ENCODE peak calls at places on chromosomes 1 and 21, in ten cellular contexts. I is Karpas-422; Y is uterus; G is GM23248; A is right atrium auricular region; K is heart right ventricle; J is right lobe of liver; N is endodermal cell; V is CD8-positive, alpha-beta memory T cell; R is mesenchymal stem cell. D is an unnamed sample. For H3K4me1, the result is how much of the 10 kb centered on the place peaks cover.

GRCh38 chr21:31201548-31201947 is 142.5 kb downstream of the TIAM1 start:
- DNase-seq in I (peak), Y (no peak), G (peak), A (peak), K (peak), J (no peak), N (no peak), V (no peak), R (no peak), D (no peak)

GRCh38 chr1:32464716-32465540 is at the start of gene ZBTB8B:
- DNase-seq in I (no peak), Y (peak), G (no peak), A (no peak), K (peak), J (peak), N (peak), V (peak), R (peak), D (no peak)

GRCh38 chr1:56569661-56570060 is 9.7 kb downstream of the PLPP3 start:
- DNase-seq in I (no peak), Y (no peak), G (no peak), A (no peak), K (no peak), J (no peak), N (no peak), V (no peak), R (no peak), D (no peak)

GRCh38 chr1:14613915-14614314 is 15.4 kb downstream of the KAZN start:
- DNase-seq in I (no peak), Y (no peak), G (no peak), A (no peak), K (no peak), J (no peak), N (no peak), V (no peak), R (no peak), D (no peak)

GRCh38 chr1:23524716-23525401 is 6.2 kb downstream of the E2F2 start:
- DNase-seq in I (no peak), Y (no peak), G (no peak), A (no peak), K (no peak), J (peak), N (no peak), V (peak), R (no peak), D (peak)

GRCh38 chr1:8133657-8134430 is 107.7 kb upstream of the ERRFI1 start:
- DNase-seq in I (no peak), Y (peak), G (peak), A (peak), K (peak), J (peak), N (no peak), V (no peak), R (peak), D (no peak)

GRCh38 chr1:208835082-208835467 is 590.9 kb upstream of the PLXNA2 start:
- DNase-seq in I (no peak), Y (no peak), G (no peak), A (no peak), K (no peak), J (no peak), N (no peak), V (no peak), R (no peak), D (no peak)

GRCh38 chr1:209618756-209619420 is 33.3 kb downstream of the LAMB3 start:
- DNase-seq in I (no peak), Y (no peak), G (peak), A (no peak), K (peak), J (no peak), N (no peak), V (no peak), R (no peak), D (no peak)

GRCh38 chr1:114219247-114219872 is 65.7 kb upstream of the SYT6 start:
- DNase-seq in I (no peak), Y (no peak), G (peak), A (no peak), K (no peak), J (no peak), N (peak), V (no peak), R (peak), D (no peak)

DNA sequence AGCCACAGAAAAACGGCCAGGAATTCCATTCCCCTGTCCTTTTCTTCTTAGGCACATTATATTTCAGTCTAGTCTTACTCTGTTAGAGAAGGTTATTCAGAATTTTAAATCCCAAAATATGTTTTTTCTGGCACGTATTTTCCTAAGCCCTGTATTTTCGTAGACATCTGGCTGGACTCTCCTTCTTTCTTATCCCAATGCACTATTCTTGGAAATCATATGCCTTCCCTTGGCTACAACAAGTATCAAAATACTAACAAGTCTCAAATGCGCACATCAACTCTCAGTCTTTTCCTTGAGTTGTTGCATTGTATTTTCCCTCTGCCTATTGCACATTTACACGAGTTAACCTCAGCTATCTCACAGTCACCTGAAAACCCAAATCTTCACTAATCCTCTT is 96.2 kb downstream of the DPYD start:
- DNase-seq in I (no peak), Y (no peak), G (no peak), A (no peak), K (no peak), J (no peak), N (no peak), V (no peak), R (no peak), D (no peak)
- H3K4me1 ChIP-seq in I (half or more), Y (under half), G (under half), A (under half), K (under half), J (under half), N (under half), V (under half), R (under half), D (under half)

DNA sequence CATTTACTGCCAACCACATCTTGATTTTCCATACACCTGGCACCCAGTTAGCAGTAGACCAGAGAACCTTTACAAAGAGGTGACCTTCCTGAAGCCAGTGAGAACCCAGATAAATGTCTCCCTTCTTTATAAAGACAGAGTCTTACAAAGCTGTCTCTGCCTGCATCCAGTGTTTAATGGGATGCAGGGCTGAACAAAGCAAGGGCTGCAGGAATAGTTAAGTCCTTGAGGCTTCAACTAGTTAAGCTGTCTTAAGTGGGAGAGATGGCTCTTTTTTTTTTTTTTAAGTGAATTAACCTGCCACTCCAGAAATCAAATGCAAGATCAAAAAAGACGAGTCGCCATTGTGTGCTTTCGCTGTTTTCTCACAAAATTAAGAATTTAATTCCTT is 1.5 kb downstream of the AHCYL1 start:
- DNase-seq in I (no peak), Y (no peak), G (no peak), A (no peak), K (no peak), J (no peak), N (no peak), V (no peak), R (no peak), D (no peak)
- H3K4me1 ChIP-seq in I (under half), Y (under half), G (under half), A (under half), K (half or more), J (under half), N (under half), V (under half), R (under half), D (under half)

DNA sequence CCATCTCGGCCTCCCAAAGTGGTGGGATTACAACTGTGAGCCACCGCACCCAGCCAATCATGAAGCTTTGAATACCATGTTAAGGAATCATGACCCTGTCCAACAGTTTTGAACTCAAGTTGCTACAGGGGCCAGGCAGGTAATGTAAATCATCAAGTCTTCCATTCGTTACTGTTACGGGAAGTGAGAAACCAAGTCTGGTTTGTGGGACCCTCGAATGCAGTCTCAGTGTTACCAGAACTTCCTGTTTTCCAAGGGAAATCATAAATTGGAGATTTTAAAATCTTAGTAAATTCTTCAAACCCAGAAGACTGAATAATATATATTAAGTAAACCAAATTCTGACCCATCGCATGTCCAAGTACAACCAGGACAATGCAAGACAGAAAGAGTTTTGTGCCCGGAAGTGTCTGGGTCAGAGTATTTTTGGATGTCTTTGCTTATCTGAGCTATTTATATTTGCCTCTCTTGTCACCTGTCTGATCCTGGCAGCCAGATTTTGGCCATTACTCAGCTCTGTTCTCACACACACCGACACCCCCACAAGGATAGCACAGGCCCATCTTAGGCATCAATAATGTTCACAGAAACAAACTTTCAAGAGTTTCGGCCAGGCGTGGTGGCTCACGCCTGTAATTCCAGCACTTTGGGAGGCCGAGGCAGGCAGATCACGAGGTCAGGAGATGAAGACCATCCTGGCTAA is 8.8 kb downstream of the ATP5IF1 start:
- DNase-seq in I (peak), Y (no peak), G (no peak), A (no peak), K (peak), J (no peak), N (no peak), V (no peak), R (no peak), D (peak)
- H3K4me1 ChIP-seq in I (under half), Y (under half), G (under half), A (under half), K (half or more), J (under half), N (under half), V (half or more), R (under half), D (half or more)

GRCh38 chr1:54986532-54986931 is 6.1 kb downstream of the TMEM61 start:
- DNase-seq in I (no peak), Y (no peak), G (no peak), A (no peak), K (no peak), J (no peak), N (no peak), V (no peak), R (no peak), D (no peak)

GRCh38 chr1:54986025-54986424 is 5.6 kb downstream of the TMEM61 start:
- DNase-seq in I (no peak), Y (no peak), G (no peak), A (no peak), K (no peak), J (no peak), N (no peak), V (no peak), R (no peak), D (no peak)

GRCh38 chr1:54989473-54989872 is 9.0 kb downstream of the TMEM61 start:
- DNase-seq in I (no peak), Y (no peak), G (no peak), A (no peak), K (no peak), J (no peak), N (no peak), V (no peak), R (no peak), D (no peak)

GRCh38 chr1:54988975-54989374 is 8.5 kb downstream of the TMEM61 start:
- DNase-seq in I (no peak), Y (no peak), G (no peak), A (no peak), K (no peak), J (no peak), N (no peak), V (no peak), R (no peak), D (no peak)

DNA sequence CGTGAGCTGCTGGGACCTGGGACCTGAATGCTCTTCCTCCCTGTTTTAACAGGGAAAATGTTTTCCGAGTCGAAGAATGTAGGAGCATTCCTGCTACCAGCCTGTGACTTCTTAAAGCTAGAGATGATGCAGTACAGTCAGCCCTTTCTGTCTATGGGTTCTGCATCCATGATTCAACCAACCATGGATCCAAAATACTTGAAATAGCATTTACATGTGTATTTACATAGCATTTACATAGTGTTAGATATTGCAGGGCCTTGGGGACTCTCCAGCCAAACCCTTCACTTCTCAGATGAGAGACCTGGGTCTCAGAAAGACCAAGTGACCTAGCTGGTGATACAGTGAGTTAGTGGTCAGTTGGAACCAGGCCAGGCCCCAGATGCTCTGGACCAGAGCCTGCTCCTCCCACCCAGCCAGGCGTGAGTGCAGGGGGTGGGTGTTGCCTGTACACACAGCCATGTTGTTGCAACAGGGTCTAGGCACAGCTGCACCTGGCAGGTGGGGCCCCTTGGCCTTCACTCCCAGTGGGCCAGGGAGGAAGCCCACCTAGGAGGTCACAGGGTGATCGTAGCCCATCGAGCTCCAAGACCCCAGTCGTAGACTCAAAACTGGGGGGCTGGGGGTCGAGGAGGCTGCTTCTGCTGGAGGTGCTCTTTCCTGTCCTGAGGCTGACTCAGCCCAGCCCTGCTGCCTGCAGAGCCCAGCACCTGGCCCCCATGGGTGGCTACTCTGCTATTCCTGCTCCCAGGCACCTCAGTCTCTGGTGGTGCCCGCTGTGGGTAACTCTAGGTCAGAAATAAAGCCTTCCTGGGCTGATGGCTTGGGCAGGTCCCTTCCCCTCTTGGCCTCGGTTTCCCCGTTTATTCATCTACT is 7.6 kb downstream of the TMEM61 start:
- DNase-seq in I (peak), Y (no peak), G (peak), A (no peak), K (no peak), J (no peak), N (no peak), V (no peak), R (peak), D (no peak)
- H3K4me1 ChIP-seq in I (under half), Y (under half), G (under half), A (under half), K (under half), J (under half), N (under half), V (under half), R (under half), D (under half)

DNA sequence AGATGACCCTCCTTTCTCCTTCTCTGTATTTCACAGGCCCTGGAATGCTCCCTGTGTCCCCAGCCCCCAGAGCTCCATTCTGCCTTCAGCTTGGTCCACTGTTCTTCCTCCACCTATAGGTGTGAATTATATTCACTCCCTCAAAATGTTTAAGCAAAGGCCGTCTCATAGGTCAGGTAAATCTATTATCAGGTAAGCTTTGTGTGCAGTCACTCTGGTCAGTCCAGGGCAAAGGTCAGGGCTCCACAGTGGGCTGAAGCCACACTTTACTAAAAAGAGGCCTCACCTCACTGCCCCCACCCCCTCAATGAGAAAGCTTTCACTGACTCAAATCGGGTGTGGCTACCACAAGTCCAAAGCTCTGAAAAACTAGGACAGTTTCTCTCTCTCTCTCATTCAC is 65.9 kb downstream of the DNTTIP2 start:
- DNase-seq in I (no peak), Y (no peak), G (peak), A (no peak), K (no peak), J (no peak), N (no peak), V (no peak), R (no peak), D (no peak)
- H3K4me1 ChIP-seq in I (under half), Y (under half), G (half or more), A (under half), K (under half), J (under half), N (under half), V (under half), R (under half), D (under half)

DNA sequence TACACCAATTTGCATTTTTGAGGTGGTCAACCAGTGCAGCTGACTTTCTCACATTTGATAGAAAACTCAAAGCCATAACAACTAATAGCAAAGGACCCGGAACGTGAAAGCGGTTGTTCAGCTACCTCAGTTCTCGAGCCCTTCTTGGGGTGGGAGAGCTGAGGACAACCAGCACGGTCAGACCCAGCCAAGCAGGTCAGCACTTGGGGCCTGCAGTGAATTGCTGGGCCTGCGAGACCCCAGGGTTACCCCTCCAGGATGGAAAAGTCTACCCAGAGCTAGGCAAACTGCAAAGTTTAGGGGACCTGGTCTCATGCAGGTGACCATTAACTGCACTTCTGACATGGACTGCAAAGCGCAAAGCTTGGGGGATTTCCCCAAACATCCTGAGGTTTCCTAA is 23.8 kb upstream of the AJAP1 start:
- DNase-seq in I (no peak), Y (no peak), G (no peak), A (no peak), K (no peak), J (no peak), N (no peak), V (no peak), R (no peak), D (no peak)
- H3K4me1 ChIP-seq in I (under half), Y (under half), G (under half), A (under half), K (under half), J (under half), N (under half), V (under half), R (under half), D (under half)

GRCh38 chr1:18653375-18653774 is 22.7 kb downstream of the PAX7 start:
- DNase-seq in I (no peak), Y (no peak), G (no peak), A (no peak), K (no peak), J (no peak), N (no peak), V (no peak), R (no peak), D (no peak)

GRCh38 chr1:18651727-18652126 is 21.1 kb downstream of the PAX7 start:
- DNase-seq in I (no peak), Y (no peak), G (no peak), A (no peak), K (no peak), J (no peak), N (peak), V (no peak), R (no peak), D (peak)

GRCh38 chr1:18654599-18654998 is 24.0 kb downstream of the PAX7 start:
- DNase-seq in I (no peak), Y (no peak), G (no peak), A (no peak), K (no peak), J (no peak), N (no peak), V (no peak), R (no peak), D (no peak)

GRCh38 chr1:18652791-18653190 is 22.1 kb downstream of the PAX7 start:
- DNase-seq in I (no peak), Y (no peak), G (no peak), A (no peak), K (no peak), J (no peak), N (no peak), V (no peak), R (no peak), D (no peak)

GRCh38 chr1:18653922-18654321 is 23.3 kb downstream of the PAX7 start:
- DNase-seq in I (no peak), Y (no peak), G (no peak), A (no peak), K (no peak), J (no peak), N (no peak), V (no peak), R (no peak), D (no peak)
- H3K4me1 ChIP-seq in I (under half), Y (under half), G (under half), A (under half), K (under half), J (under half), N (under half), V (half or more), R (under half), D (half or more)

GRCh38 chr1:39163469-39163868 is 41.0 kb upstream of the MACF1 start:
- DNase-seq in I (no peak), Y (no peak), G (no peak), A (no peak), K (no peak), J (no peak), N (no peak), V (no peak), R (no peak), D (no peak)
- H3K4me1 ChIP-seq in I (under half), Y (under half), G (under half), A (under half), K (half or more), J (under half), N (under half), V (under half), R (under half), D (under half)

DNA sequence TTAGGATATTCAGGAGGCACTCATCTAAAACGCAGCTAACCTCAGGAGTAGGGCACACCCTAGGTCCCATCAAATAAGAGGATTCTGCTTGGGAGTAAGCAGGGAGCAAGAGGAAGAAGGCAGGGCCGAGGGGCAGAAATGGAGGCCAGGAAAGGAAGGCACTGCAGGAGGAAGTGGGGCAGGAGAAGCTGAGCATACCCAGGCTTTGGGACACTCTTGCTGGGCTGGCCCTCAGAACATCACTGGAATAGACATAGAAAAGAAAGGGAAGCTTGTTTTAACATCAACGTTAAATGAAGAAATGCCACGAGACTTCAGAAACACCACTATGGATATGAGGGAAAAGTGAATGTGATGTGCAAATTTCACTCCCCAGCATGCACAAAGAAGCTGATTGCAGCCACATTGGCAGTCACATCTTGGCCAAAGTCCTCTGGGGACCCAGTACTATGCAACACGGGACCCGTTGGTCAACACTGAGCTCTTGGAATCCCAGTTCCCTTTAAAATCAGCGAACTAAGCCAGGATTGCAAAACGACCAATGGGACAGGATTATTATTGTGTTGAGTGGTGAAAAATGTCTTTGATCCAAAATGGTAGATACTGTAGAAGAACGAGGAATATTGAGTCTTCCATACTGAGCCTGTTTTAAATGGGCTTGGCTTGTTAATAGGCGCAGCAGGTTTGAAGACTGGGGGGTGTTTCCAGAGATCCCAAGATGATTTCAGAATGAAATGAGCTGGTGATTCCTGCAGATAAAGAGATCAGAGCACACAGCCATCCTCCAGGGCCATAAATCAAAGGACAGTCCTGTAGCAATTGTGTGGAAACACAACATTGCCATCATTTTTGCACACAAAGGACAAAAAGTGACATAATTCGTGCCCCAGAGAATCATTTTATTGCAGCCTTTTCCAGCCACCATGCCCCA is 152.4 kb downstream of the TOMM20 start:
- DNase-seq in I (no peak), Y (no peak), G (no peak), A (peak), K (no peak), J (peak), N (no peak), V (no peak), R (no peak), D (no peak)
- H3K4me1 ChIP-seq in I (under half), Y (under half), G (half or more), A (under half), K (half or more), J (under half), N (under half), V (half or more), R (under half), D (half or more)

D was measured in OCI-LY7.